ENCODE peak calls at places on chromosomes 13 and 19, in ten cellular contexts. O is A673, J is uterus, K is H9, Z is mammary epithelial cell, V is fibroblast of lung, N is ascending aorta, B is pancreas, C is astrocyte, U is thyroid gland. Q is an unnamed sample. For H3K9me3, the result is how much of the 10 kb centered on the place peaks cover.

GRCh38 chr13:61908906-61909305 is 493.3 kb upstream of the PCDH20 start:
- DNase-seq in U (no peak), J (no peak), O (no peak), Z (no peak), C (no peak), V (no peak), B (no peak), K (no peak), N (no peak), Q (no peak)

GRCh38 chr13:52899206-52899605 is 50.8 kb upstream of the PCDH8 start:
- DNase-seq in V (no peak), Z (no peak), N (no peak), O (no peak), U (no peak), B (no peak), C (no peak), K (no peak), J (no peak), Q (no peak)

GRCh38 chr19:18364826-18365528 is 21.0 kb upstream of the GDF15 start:
- DNase-seq in O (peak), C (peak), J (peak), Z (peak), V (peak), N (no peak), U (peak), K (no peak), B (no peak), Q (peak)

GRCh38 chr19:4970558-4971423 is 1.9 kb downstream of the KDM4B start:
- DNase-seq in J (no peak), B (peak), K (no peak), V (peak), N (no peak), Z (peak), C (no peak), O (peak), U (peak), Q (no peak)

GRCh38 chr13:106496072-106496997 is 39.1 kb downstream of the EFNB2 start:
- DNase-seq in Z (no peak), O (no peak), J (no peak), V (no peak), B (no peak), U (peak), N (no peak), K (no peak), C (no peak), Q (no peak)

GRCh38 chr13:37531054-37531453 is 67.5 kb downstream of the POSTN start:
- DNase-seq in V (no peak), C (peak), J (no peak), K (no peak), Z (no peak), B (no peak), N (no peak), U (no peak), O (no peak), Q (no peak)

GRCh38 chr13:25181597-25181996 is 9.5 kb upstream of the AMER2 start:
- DNase-seq in Z (no peak), C (no peak), O (no peak), J (no peak), U (no peak), V (no peak), N (no peak), K (no peak), B (no peak), Q (no peak)

GRCh38 chr13:50645092-50645491 is 198.4 kb downstream of the DLEU7 start:
- DNase-seq in C (peak), Z (peak), V (no peak), B (no peak), O (no peak), N (no peak), U (no peak), J (no peak), K (no peak), Q (no peak)

GRCh38 chr19:18700501-18701249 is 17.2 kb downstream of the CRTC1 start:
- DNase-seq in K (peak), Z (peak), C (peak), N (no peak), J (peak), V (peak), O (peak), B (peak), U (peak), Q (no peak)

GRCh38 chr13:113400621-113401451 is 36.9 kb upstream of the GRTP1 start:
- DNase-seq in B (peak), O (no peak), Z (no peak), J (no peak), N (no peak), V (no peak), U (peak), K (no peak), C (no peak), Q (no peak)

GRCh38 chr13:113322043-113322461 is 25.0 kb downstream of the LAMP1 start:
- DNase-seq in U (no peak), V (peak), Z (no peak), K (no peak), C (no peak), B (no peak), O (no peak), J (no peak), N (no peak), Q (no peak)

GRCh38 chr19:39001016-39001415 is 25.5 kb upstream of the FBXO17 start:
- DNase-seq in C (no peak), O (no peak), V (peak), B (no peak), U (no peak), N (no peak), K (no peak), Z (no peak), J (no peak), Q (no peak)

GRCh38 chr13:30033681-30034447 is 183.4 kb upstream of the UBL3 start:
- DNase-seq in N (no peak), U (no peak), K (no peak), O (peak), J (no peak), V (peak), Z (peak), C (peak), B (no peak), Q (peak)

GRCh38 chr13:43196171-43196611 is 172.8 kb downstream of the DNAJC15 start:
- DNase-seq in Z (no peak), N (no peak), K (no peak), J (peak), C (no peak), O (peak), B (no peak), U (no peak), V (peak), Q (no peak)

GRCh38 chr13:70708744-70709143 is 600.5 kb upstream of the KLHL1 start:
- DNase-seq in U (no peak), B (no peak), C (no peak), O (no peak), N (no peak), Z (no peak), J (no peak), V (peak), K (no peak), Q (no peak)

GRCh38 chr19:47186337-47187022 is 44.5 kb downstream of the BBC3 start:
- DNase-seq in O (no peak), V (no peak), K (no peak), Z (no peak), C (no peak), N (no peak), U (peak), J (no peak), B (no peak), Q (no peak)

GRCh38 chr19:54517483-54517882 is 14.9 kb downstream of the LAIR2 start:
- DNase-seq in J (no peak), B (peak), U (peak), N (no peak), V (peak), C (peak), Z (peak), K (peak), O (peak), Q (no peak)

GRCh38 chr19:41366089-41366488 is 2.1 kb upstream of the B9D2 start:
- DNase-seq in C (no peak), V (no peak), O (no peak), B (no peak), J (no peak), N (no peak), U (no peak), K (no peak), Z (no peak), Q (no peak)

GRCh38 chr13:60701919-60702318 is 304.9 kb downstream of the TDRD3 start:
- DNase-seq in V (no peak), U (no peak), Z (no peak), O (peak), J (no peak), B (no peak), C (no peak), N (no peak), K (no peak), Q (no peak)

GRCh38 chr19:677601-678380 is 1.6 kb downstream of the FSTL3 start:
- DNase-seq in Z (peak), C (peak), B (no peak), V (peak), U (no peak), N (no peak), O (no peak), K (no peak), J (no peak), Q (no peak)

GRCh38 chr13:27295096-27295495 is 24.5 kb downstream of the RASL11A start:
- DNase-seq in V (no peak), B (no peak), C (no peak), J (no peak), U (no peak), N (no peak), K (no peak), Z (no peak), O (no peak), Q (no peak)

GRCh38 chr13:106561551-106562170 is 6.3 kb downstream of the ARGLU1 start:
- DNase-seq in U (peak), Z (peak), K (no peak), C (peak), O (no peak), J (no peak), B (no peak), N (no peak), V (no peak), Q (no peak)

GRCh38 chr19:3725640-3726310 is 17.6 kb downstream of the TJP3 start:
- DNase-seq in C (no peak), O (peak), Z (no peak), U (peak), B (peak), J (no peak), V (no peak), K (peak), N (no peak), Q (no peak)

GRCh38 chr19:48194041-48194871 is 23.8 kb downstream of the ZSWIM9 start:
- DNase-seq in B (no peak), O (no peak), Z (no peak), N (no peak), U (no peak), V (no peak), C (no peak), K (peak), J (no peak), Q (no peak)

GRCh38 chr19:46624958-46625661 is at the start of gene PTGIR:
- DNase-seq in N (peak), V (peak), Z (no peak), O (no peak), B (no peak), C (peak), U (peak), K (no peak), J (peak), Q (no peak)

GRCh38 chr13:53260594-53260993 is 232.0 kb downstream of the OLFM4 start:
- DNase-seq in U (no peak), V (no peak), O (no peak), Z (no peak), N (no peak), K (no peak), J (no peak), B (no peak), C (no peak), Q (no peak)

GRCh38 chr13:97758317-97758716 is 195.2 kb upstream of the IPO5 start:
- DNase-seq in O (no peak), N (no peak), Z (no peak), J (no peak), C (no peak), B (no peak), K (no peak), U (no peak), V (peak), Q (no peak)

GRCh38 chr13:43688230-43688907 is 98.4 kb downstream of the ENOX1 start:
- DNase-seq in B (no peak), Z (no peak), V (no peak), C (no peak), K (no peak), J (no peak), U (no peak), N (no peak), O (no peak), Q (no peak)

GRCh38 chr13:34654682-34655081 is 287.4 kb upstream of the NBEA start:
- DNase-seq in B (no peak), C (peak), N (no peak), V (no peak), U (peak), O (no peak), Z (no peak), K (no peak), J (no peak), Q (no peak)

GRCh38 chr19:56642711-56643459 is at the start of gene SMIM17:
- DNase-seq in O (no peak), J (no peak), B (no peak), Z (no peak), K (no peak), V (no peak), U (no peak), N (no peak), C (no peak), Q (no peak)
- H3K9me3 ChIP-seq in O (under half), J (under half), B (under half), Z (under half), K (half or more), V (under half), U (under half), N (half or more), C (under half), Q (half or more)

DNA sequence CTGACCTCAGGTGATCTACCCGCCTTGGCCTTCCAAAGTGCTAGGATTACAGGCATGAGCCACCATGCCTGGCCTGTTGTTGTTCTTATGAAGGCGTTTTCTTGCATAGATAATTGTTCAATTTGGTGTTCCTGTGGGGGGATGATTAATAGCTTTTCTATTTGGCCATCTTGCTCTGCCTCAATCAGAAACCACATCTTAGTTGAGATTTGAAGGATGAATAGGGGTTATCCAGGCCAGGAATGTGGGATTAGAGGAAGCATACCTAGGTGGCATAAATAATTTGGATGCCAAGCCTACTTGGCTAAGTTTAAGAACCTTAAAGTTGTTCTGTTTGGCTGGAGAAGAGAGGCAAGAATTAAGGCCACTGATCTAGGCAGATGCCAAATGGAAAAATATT is 44.4 kb downstream of the CCNA1 start:
- DNase-seq in O (no peak), N (no peak), B (no peak), K (no peak), Z (no peak), J (no peak), V (no peak), U (no peak), C (peak), Q (no peak)
- H3K9me3 ChIP-seq in O (under half), N (under half), B (under half), K (under half), Z (under half), J (under half), V (under half), U (under half), C (under half), Q (under half)

DNA sequence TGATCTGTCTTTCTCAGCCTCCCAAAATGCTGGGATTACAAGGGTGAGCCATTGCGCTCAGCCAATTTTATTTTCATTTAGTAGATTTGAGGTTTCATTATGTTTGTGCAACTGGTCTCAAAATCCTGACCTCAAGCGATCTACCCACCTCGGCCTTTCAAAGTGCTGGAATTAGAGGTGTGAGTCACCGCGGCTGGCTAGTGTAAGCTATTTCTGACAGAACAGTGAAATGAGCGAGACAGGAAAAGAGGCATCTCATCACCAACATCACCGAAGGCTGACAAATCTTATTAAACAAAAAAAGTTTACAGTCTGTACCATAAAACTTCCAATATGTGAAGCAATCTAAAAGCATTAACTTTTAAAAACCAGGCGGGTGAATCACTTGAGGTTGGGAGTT is 12.2 kb upstream of the ZNF888 start:
- DNase-seq in K (no peak), C (peak), V (peak), U (no peak), Z (no peak), O (no peak), N (no peak), B (no peak), J (no peak), Q (no peak)
- H3K9me3 ChIP-seq in K (under half), C (under half), V (under half), U (under half), Z (under half), O (under half), N (under half), B (under half), J (under half), Q (under half)

DNA sequence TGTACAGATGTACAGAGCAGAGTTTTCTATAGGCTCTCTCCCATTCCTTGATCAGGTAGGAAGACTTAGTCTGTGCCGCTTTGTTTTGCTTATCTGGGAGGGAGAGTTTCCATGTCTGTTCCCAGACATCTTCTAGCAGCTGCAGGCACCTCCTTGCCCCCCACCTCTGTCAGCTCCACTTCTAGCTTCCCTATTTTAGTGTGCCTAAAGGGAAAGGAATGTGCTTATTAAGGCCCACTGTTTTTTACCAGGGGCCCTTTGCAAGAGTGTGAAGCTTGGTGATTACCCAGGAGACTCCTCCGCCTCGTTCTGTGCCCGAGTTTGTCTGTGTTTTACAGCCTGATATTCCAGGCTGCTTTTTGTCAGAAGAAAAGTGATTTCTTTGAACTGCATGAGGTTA is 1984.4 kb downstream of the OLFM4 start:
- DNase-seq in U (no peak), K (no peak), N (no peak), Z (no peak), C (no peak), O (no peak), B (no peak), J (no peak), V (no peak), Q (no peak)
- H3K9me3 ChIP-seq in U (under half), K (under half), N (under half), Z (under half), C (under half), O (under half), B (under half), J (under half), V (under half), Q (under half)

DNA sequence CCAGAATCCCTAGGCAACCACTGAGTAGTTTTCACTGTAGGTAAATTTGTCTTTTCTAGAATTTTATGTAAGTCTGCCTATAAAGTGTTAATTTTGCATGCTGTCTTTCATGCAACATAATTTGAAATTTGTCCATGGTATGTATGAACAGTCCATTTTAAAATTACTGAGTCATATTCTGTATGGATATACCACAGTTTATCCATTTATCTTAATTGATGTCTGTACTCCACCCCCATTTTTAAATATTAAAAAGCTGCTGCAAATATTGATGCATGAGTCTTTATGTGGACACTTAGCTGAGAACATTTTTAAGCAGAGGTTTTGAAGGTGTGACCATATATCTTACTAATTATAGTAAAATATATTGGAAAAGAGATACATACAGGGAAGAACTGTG is 9.0 kb downstream of the ZNF134 start:
- DNase-seq in Z (no peak), U (no peak), J (no peak), B (no peak), C (no peak), V (no peak), O (no peak), K (no peak), N (no peak), Q (no peak)
- H3K9me3 ChIP-seq in Z (half or more), U (under half), J (half or more), B (under half), C (half or more), V (under half), O (half or more), K (under half), N (half or more), Q (half or more)

GRCh38 chr19:22052644-22053013 is 345 bp downstream of the ZNF257 start:
- DNase-seq in K (no peak), J (peak), O (no peak), C (no peak), B (peak), Z (no peak), V (no peak), U (peak), N (no peak), Q (no peak)
- H3K9me3 ChIP-seq in K (half or more), J (under half), O (under half), C (under half), B (under half), Z (under half), V (under half), U (under half), N (under half), Q (half or more)

GRCh38 chr19:23365222-23365621 is 30.0 kb downstream of the ZNF91 start:
- DNase-seq in U (no peak), Z (peak), B (no peak), N (no peak), K (no peak), V (no peak), J (no peak), C (no peak), O (no peak), Q (no peak)
- H3K9me3 ChIP-seq in U (under half), Z (half or more), B (under half), N (half or more), K (under half), V (under half), J (half or more), C (under half), O (under half), Q (under half)

DNA sequence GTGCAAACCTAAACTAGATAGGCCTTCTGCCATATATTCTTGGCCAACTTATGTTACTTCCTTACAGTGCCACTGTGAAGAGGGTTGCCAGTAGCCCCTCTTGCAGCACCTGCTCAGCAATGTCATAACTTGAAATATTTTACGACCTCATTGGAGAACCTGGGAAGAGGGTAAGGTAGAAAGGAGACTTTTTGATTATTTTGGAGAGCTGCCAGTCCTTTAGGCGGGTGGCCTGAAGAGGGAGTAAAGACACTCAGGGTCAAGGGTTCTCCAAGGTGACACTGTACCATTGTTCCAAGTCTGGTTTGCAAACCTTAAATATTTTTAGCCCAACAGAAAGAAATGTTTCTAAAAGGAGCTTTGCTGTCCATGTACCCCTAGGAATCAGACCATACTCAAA is 118.3 kb downstream of the FLT1 start:
- DNase-seq in O (no peak), Z (no peak), B (no peak), N (no peak), V (no peak), C (no peak), J (no peak), U (no peak), K (no peak), Q (no peak)
- H3K9me3 ChIP-seq in O (under half), Z (under half), B (under half), N (under half), V (under half), C (under half), J (under half), U (under half), K (under half), Q (under half)